ENCODE peak calls at places on chromosomes 5 and 9, in five cellular contexts. N is BJ, M is BE2C, H is ovary, E is brain microvascular endothelial cell. G is an unnamed sample.

GRCh38 chr9:134634190-134634589 is 7.4 kb upstream of the COL5A1 start:
- DNase-seq in N (no peak), M (peak; percentile 1), H (peak; percentile 2), E (no peak), G (no peak)

GRCh38 chr5:80055491-80056170 is 20.5 kb downstream of the THBS4 start:
- DNase-seq in N (no peak), M (no peak), H (no peak), E (no peak), G (no peak)

GRCh38 chr5:98942849-98943248 is 14.0 kb upstream of the CHD1 start:
- DNase-seq in N (no peak), M (no peak), H (no peak), E (no peak), G (no peak)

GRCh38 chr5:172429201-172429940 is 25.0 kb downstream of the SH3PXD2B start:
- DNase-seq in N (peak; percentile 89), M (no peak), H (no peak), E (peak; percentile 19), G (no peak)

GRCh38 chr9:137269231-137269772 is 8.2 kb upstream of the TOR4A start:
- DNase-seq in N (peak; percentile 51), M (no peak), H (peak; percentile 19), E (peak; percentile 20), G (no peak)

GRCh38 chr9:129479217-129480011 is 141.5 kb downstream of the C9orf50 start:
- DNase-seq in N (no peak), M (no peak), H (no peak), E (no peak), G (peak; percentile 82)

GRCh38 chr9:136495401-136495800 is 12.6 kb upstream of the SEC16A start:
- DNase-seq in N (no peak), M (no peak), H (no peak), E (no peak), G (no peak)

GRCh38 chr9:121474225-121474947 is 25.3 kb downstream of the GGTA1 start:
- DNase-seq in N (no peak), M (no peak), H (no peak), E (no peak), G (no peak)

DNA sequence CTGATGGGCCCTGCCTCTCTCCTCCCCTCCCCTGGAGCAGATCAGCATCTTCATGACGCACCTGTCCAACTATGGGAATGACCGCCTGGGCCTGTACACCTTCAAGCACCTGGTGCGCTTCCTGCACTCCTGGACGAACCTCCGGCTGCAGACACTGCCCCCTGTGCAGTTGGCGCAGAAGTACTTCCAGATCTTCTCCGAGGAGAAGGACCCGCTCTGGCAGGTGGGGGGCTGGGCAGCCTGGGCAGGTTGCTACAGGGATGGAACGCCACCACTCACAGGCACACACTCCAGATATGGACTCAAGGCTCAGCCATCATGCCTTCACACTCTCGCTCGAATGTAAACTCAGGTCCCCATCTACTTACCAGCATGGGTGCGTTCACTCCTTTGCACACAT is 32.1 kb downstream of the NDST1 start:
- DNase-seq in N (no peak), M (no peak), H (no peak), E (no peak), G (no peak)
- TF ChIP-seq CTCF in N (no peak), M (peak; percentile 2), H (no peak), E (no peak), G (no peak)

DNA sequence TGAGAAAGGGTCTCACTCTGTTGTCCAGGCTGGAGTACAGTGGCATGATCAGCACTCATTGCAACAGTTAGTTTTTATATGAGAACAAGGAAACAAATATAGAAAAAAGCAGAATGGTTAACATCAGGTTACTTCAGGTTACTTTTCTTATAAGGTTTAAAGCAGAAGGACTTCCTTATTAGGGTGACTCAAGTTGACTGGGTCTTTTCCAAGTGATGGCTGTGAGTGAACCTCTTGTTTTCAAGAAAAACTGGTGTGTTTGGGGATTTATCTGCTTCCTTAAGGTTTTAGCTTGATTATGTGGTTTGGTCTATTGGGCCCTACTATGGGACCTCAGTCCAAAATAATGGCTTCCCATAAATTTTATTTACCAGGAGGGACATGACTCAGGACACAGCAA is 99.2 kb downstream of the ARRDC3 start:
- DNase-seq in N (peak; percentile 83), M (no peak), H (no peak), E (no peak), G (no peak)
- H3K36me3 ChIP-seq in N (no peaks in the 10 kb centered on the region), M (no peaks in the 10 kb centered on the region), H (no peaks in the 10 kb centered on the region), E (no peaks in the 10 kb centered on the region), G (no peaks in the 10 kb centered on the region)

DNA sequence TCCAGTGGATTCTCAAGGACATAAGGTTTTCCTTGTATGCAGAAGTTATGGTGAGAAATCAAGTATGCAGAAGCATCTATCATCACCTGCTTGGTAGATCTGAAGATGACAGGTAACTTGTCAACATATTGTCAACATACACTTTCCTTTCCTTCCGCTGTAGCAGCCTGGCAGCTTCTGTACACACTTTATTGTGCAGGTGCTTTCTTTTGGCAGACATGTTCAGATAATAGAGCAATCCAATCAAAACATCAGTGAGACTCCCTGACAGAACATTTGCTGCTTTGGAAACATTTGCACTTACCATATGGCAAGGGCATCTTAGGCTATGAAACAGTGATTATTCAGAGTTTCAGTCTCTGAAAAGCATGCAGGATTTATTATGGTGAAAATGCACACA is 161.1 kb upstream of the CDH12 start:
- DNase-seq in N (no peak), M (no peak), H (no peak), E (no peak), G (no peak)
- H3K4me3 ChIP-seq in N (no peak overlapping the region), M (no peak overlapping the region), H (no peak overlapping the region), E (no peak overlapping the region), G (no peak overlapping the region)

DNA sequence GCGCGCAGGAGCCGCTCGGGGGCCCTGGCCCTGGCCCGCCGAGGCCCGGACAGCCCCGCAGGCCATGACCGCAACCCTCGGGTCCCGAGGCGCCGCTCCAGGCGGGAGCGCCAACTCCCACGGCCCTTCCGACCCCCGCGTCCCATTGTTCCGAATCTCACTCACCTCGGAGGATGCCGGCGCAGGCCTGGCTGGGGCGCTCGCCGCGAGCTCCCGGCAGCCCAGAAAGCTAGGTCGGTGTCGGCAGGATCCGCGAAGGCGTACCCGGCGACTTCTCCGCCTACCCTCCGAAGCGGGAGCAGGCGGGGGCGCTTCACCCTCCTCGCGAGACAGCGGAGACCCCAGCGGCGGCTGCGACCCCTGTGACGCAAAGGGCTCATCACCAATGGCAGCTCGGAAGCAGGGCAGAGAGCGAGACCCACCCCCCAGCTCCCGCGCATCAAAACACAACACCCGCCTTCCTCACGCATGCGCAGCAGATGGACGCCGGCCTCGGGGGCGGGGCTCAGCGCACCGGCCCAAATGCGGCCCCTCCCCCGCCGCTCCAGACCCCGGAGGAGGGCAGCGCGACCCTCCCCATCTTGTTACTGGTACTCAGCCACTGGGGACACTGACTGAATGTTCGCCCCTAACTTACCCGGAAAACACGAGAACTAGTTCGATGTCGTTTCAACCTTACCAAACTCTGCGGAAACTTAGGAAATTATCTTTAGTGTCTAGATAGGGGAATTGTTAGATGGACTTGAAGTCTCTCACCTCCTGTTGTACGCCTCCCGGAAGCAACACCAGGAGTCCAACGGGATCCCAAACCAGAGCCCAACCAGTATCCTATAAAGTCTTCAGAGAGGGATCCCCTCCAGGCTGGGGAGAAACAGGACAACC is 1.3 kb upstream of the SMIM27 start:
- DNase-seq in N (peak; percentile 54), M (peak; percentile 98), H (peak; percentile 94), E (peak; percentile 91), G (peak; percentile 97)
- TF ChIP-seq CTCF in N (peak; percentile 25), M (no peak), H (no peak), E (no peak), G (no peak)

DNA sequence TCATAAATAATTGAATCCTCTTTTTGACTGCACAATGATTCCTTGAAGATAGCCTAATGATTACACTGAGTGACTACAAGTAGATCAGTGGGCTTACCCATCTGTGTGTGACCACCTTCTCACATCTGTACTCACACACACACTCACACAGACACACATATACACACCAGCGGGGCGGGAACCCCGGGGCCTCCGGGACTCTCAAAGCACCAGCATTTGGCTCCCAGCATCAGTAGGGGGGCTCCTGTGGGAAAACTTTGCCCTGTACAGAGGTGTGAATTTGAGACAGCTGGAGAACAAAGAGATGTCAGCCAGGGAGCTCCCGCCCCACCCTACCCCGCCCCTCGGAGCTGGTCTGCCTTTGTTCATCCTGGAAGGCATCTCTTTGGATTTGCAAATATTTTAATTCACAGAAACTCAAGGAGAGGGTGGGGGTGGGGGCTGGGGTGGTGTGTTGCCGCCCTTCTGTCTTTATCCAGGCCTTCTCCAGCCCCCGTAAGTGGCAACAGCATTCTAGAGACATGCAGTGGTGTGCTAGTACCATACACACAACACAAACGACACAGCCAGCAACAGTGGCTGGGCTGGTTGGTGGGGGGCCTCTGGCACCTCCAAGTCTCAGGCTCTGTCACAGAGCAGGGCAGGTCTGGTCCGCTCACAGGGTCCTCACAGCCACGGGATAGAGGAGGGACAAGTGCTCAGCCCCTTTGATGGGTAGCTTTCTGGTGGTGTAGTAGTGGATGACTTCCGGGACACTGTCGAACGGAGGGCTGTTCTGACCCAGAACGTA is 15.4 kb upstream of the SLC25A51 start:
- DNase-seq in N (no peak), M (no peak), H (no peak), E (no peak), G (no peak)
- H3K36me3 ChIP-seq in N (peaks cover 14% of the 10 kb centered on the region), M (peaks cover 20% of the 10 kb centered on the region), H (no peaks in the 10 kb centered on the region), E (peaks cover 32% of the 10 kb centered on the region), G (no peaks in the 10 kb centered on the region)

GRCh38 chr9:91120200-91120599 is 241.5 kb downstream of the AUH start:
- DNase-seq in N (no peak), M (no peak), H (no peak), E (no peak), G (no peak)
- H3K4me3 ChIP-seq in N (no peak overlapping the region), M (no peak overlapping the region), H (no peak overlapping the region), E (no peak overlapping the region), G (no peak overlapping the region)